ENCODE peak calls at places on chromosomes 11 and 22, in ten cellular contexts. One of them, this sample, is unnamed.

GRCh38 chr11:84129961-84130576 is 843.9 kb upstream of the CCDC90B start:
- DNase-seq in endothelial cell: no peak
- DNase-seq in astrocyte of the spinal cord: no peak
- DNase-seq in H9: no peak
- DNase-seq in fibroblast of mammary gland: no peak
- DNase-seq in tibial artery: no peak
- DNase-seq in activated CD8-positive, alpha-beta T cell treated with anti-CD3 and anti-CD28 coated beads for 36 hours: no peak
- DNase-seq in cardiac muscle cell: no peak
- DNase-seq in osteocyte: no peak
- DNase-seq in GM20000: no peak
- DNase-seq in this sample: no peak

GRCh38 chr22:38965614-38966378 is 8.4 kb downstream of the APOBEC3A start:
- DNase-seq in endothelial cell: no peak
- DNase-seq in astrocyte of the spinal cord: no peak
- DNase-seq in H9: no peak
- DNase-seq in fibroblast of mammary gland: no peak
- DNase-seq in tibial artery: no peak
- DNase-seq in activated CD8-positive, alpha-beta T cell treated with anti-CD3 and anti-CD28 coated beads for 36 hours: no peak
- DNase-seq in cardiac muscle cell: peak
- DNase-seq in osteocyte: no peak
- DNase-seq in GM20000: no peak
- DNase-seq in this sample: no peak

GRCh38 chr11:48025293-48025982 is 45.1 kb downstream of the PTPRJ start:
- DNase-seq in endothelial cell: no peak
- DNase-seq in astrocyte of the spinal cord: no peak
- DNase-seq in H9: no peak
- DNase-seq in fibroblast of mammary gland: no peak
- DNase-seq in tibial artery: no peak
- DNase-seq in activated CD8-positive, alpha-beta T cell treated with anti-CD3 and anti-CD28 coated beads for 36 hours: no peak
- DNase-seq in cardiac muscle cell: no peak
- DNase-seq in osteocyte: no peak
- DNase-seq in GM20000: no peak
- DNase-seq in this sample: no peak

GRCh38 chr11:20112291-20113146 is 47.8 kb downstream of the DBX1 start:
- DNase-seq in endothelial cell: no peak
- DNase-seq in astrocyte of the spinal cord: peak
- DNase-seq in H9: peak
- DNase-seq in fibroblast of mammary gland: peak
- DNase-seq in tibial artery: peak
- DNase-seq in activated CD8-positive, alpha-beta T cell treated with anti-CD3 and anti-CD28 coated beads for 36 hours: peak
- DNase-seq in cardiac muscle cell: no peak
- DNase-seq in osteocyte: no peak
- DNase-seq in GM20000: no peak
- DNase-seq in this sample: no peak

GRCh38 chr11:134469627-134470026 is 57.6 kb upstream of the B3GAT1 start:
- DNase-seq in endothelial cell: no peak
- DNase-seq in astrocyte of the spinal cord: no peak
- DNase-seq in H9: no peak
- DNase-seq in fibroblast of mammary gland: no peak
- DNase-seq in tibial artery: no peak
- DNase-seq in activated CD8-positive, alpha-beta T cell treated with anti-CD3 and anti-CD28 coated beads for 36 hours: no peak
- DNase-seq in cardiac muscle cell: no peak
- DNase-seq in osteocyte: no peak
- DNase-seq in GM20000: no peak
- DNase-seq in this sample: no peak

GRCh38 chr11:43943931-43944751 is 1.7 kb downstream of the C11orf96 start:
- DNase-seq in endothelial cell: peak
- DNase-seq in astrocyte of the spinal cord: peak
- DNase-seq in H9: no peak
- DNase-seq in fibroblast of mammary gland: no peak
- DNase-seq in tibial artery: peak
- DNase-seq in activated CD8-positive, alpha-beta T cell treated with anti-CD3 and anti-CD28 coated beads for 36 hours: peak
- DNase-seq in cardiac muscle cell: peak
- DNase-seq in osteocyte: no peak
- DNase-seq in GM20000: no peak
- DNase-seq in this sample: peak

GRCh38 chr11:130145975-130146776 is 13.4 kb upstream of the ST14 start:
- DNase-seq in endothelial cell: peak
- DNase-seq in astrocyte of the spinal cord: peak
- DNase-seq in H9: peak
- DNase-seq in fibroblast of mammary gland: peak
- DNase-seq in tibial artery: peak
- DNase-seq in activated CD8-positive, alpha-beta T cell treated with anti-CD3 and anti-CD28 coated beads for 36 hours: no peak
- DNase-seq in cardiac muscle cell: no peak
- DNase-seq in osteocyte: no peak
- DNase-seq in GM20000: no peak
- DNase-seq in this sample: no peak

GRCh38 chr11:110295487-110296225 is 758 bp downstream of the RDX start:
- DNase-seq in endothelial cell: peak
- DNase-seq in astrocyte of the spinal cord: peak
- DNase-seq in H9: peak
- DNase-seq in fibroblast of mammary gland: peak
- DNase-seq in tibial artery: peak
- DNase-seq in activated CD8-positive, alpha-beta T cell treated with anti-CD3 and anti-CD28 coated beads for 36 hours: peak
- DNase-seq in cardiac muscle cell: peak
- DNase-seq in osteocyte: peak
- DNase-seq in GM20000: peak
- DNase-seq in this sample: peak

GRCh38 chr11:94583885-94584500 is 16.8 kb downstream of the PIWIL4 start:
- DNase-seq in endothelial cell: no peak
- DNase-seq in astrocyte of the spinal cord: no peak
- DNase-seq in H9: no peak
- DNase-seq in fibroblast of mammary gland: peak
- DNase-seq in tibial artery: no peak
- DNase-seq in activated CD8-positive, alpha-beta T cell treated with anti-CD3 and anti-CD28 coated beads for 36 hours: no peak
- DNase-seq in cardiac muscle cell: no peak
- DNase-seq in osteocyte: no peak
- DNase-seq in GM20000: peak
- DNase-seq in this sample: no peak

DNA sequence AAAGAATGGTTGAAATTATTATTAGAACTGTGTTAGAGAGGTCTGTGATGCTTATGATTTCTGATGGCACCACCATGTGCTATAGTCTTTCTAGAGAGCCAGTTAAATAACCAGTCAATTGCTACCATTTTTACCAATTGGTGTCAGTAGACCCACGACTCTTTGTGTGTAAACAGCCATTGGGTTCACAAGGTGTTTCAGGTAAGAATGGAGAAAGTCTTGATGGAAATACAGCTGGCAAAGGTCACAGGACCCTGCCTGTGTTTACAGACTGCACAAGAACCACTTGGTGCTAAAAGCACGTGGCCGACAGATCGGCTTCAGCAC is 30.5 kb upstream of the OR10G7 start:
- DNase-seq in endothelial cell: no peak
- DNase-seq in astrocyte of the spinal cord: no peak
- DNase-seq in H9: no peak
- DNase-seq in fibroblast of mammary gland: no peak
- DNase-seq in tibial artery: no peak
- DNase-seq in activated CD8-positive, alpha-beta T cell treated with anti-CD3 and anti-CD28 coated beads for 36 hours: no peak
- DNase-seq in cardiac muscle cell: no peak
- DNase-seq in osteocyte: no peak
- DNase-seq in GM20000: no peak
- DNase-seq in this sample: no peak
- TF ChIP-seq CTCF in endothelial cell: peak
- TF ChIP-seq CTCF in astrocyte of the spinal cord: no peak
- TF ChIP-seq CTCF in H9: peak
- TF ChIP-seq CTCF in fibroblast of mammary gland: no peak
- TF ChIP-seq CTCF in tibial artery: no peak
- TF ChIP-seq CTCF in activated CD8-positive, alpha-beta T cell treated with anti-CD3 and anti-CD28 coated beads for 36 hours: peak
- TF ChIP-seq CTCF in cardiac muscle cell: no peak
- TF ChIP-seq CTCF in osteocyte: peak
- TF ChIP-seq CTCF in GM20000: no peak
- TF ChIP-seq CTCF in this sample: no peak

DNA sequence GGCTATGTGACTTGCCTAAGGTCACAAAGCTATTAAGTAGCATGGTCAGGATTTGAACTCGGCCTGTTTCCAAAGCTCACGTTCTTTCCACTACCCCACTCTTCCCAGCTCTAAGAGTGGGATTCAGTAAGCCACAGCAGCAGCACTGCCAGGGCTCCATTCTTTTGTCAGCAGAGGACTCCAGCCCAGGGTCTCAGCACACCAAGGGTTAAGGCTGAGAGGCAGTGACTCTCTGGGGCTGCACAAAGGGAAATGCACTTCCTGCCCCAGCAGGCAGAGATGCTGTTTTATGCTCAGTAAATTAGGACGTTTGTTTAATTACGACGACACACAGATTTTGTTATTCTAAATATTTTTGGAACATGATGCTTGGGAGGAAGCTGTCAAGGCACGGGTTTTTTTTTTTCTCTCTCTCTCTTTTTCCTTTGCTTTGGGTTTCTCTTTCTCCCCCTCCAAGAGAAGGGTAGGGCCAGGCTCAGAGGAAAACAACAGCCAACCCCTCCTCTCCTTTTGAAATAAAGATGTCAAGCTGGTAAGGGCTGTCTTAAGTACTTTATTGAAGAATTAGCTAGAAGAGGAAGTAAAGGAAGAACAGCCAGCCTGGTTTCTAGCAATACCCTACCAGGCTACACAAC is 2.9 kb downstream of the MYH9 start:
- DNase-seq in endothelial cell: peak
- DNase-seq in astrocyte of the spinal cord: peak
- DNase-seq in H9: no peak
- DNase-seq in fibroblast of mammary gland: no peak
- DNase-seq in tibial artery: peak
- DNase-seq in activated CD8-positive, alpha-beta T cell treated with anti-CD3 and anti-CD28 coated beads for 36 hours: peak
- DNase-seq in cardiac muscle cell: no peak
- DNase-seq in osteocyte: no peak
- DNase-seq in GM20000: no peak
- DNase-seq in this sample: no peak
- TF ChIP-seq CTCF in endothelial cell: no peak
- TF ChIP-seq CTCF in astrocyte of the spinal cord: no peak
- TF ChIP-seq CTCF in H9: no peak
- TF ChIP-seq CTCF in fibroblast of mammary gland: no peak
- TF ChIP-seq CTCF in tibial artery: no peak
- TF ChIP-seq CTCF in activated CD8-positive, alpha-beta T cell treated with anti-CD3 and anti-CD28 coated beads for 36 hours: no peak
- TF ChIP-seq CTCF in cardiac muscle cell: no peak
- TF ChIP-seq CTCF in osteocyte: peak
- TF ChIP-seq CTCF in GM20000: no peak
- TF ChIP-seq CTCF in this sample: no peak

GRCh38 chr11:17153759-17154158 is 54.0 kb downstream of the PIK3C2A start:
- DNase-seq in endothelial cell: no peak
- DNase-seq in astrocyte of the spinal cord: no peak
- DNase-seq in H9: no peak
- DNase-seq in fibroblast of mammary gland: no peak
- DNase-seq in tibial artery: no peak
- DNase-seq in activated CD8-positive, alpha-beta T cell treated with anti-CD3 and anti-CD28 coated beads for 36 hours: no peak
- DNase-seq in cardiac muscle cell: no peak
- DNase-seq in osteocyte: no peak
- DNase-seq in GM20000: no peak
- DNase-seq in this sample: no peak

GRCh38 chr11:17152306-17152705 is 55.5 kb downstream of the PIK3C2A start:
- DNase-seq in endothelial cell: no peak
- DNase-seq in astrocyte of the spinal cord: no peak
- DNase-seq in H9: no peak
- DNase-seq in fibroblast of mammary gland: no peak
- DNase-seq in tibial artery: no peak
- DNase-seq in activated CD8-positive, alpha-beta T cell treated with anti-CD3 and anti-CD28 coated beads for 36 hours: no peak
- DNase-seq in cardiac muscle cell: no peak
- DNase-seq in osteocyte: no peak
- DNase-seq in GM20000: no peak
- DNase-seq in this sample: no peak

GRCh38 chr11:17145972-17146371 is 61.8 kb downstream of the PIK3C2A start:
- DNase-seq in endothelial cell: no peak
- DNase-seq in astrocyte of the spinal cord: no peak
- DNase-seq in H9: no peak
- DNase-seq in fibroblast of mammary gland: peak
- DNase-seq in tibial artery: no peak
- DNase-seq in activated CD8-positive, alpha-beta T cell treated with anti-CD3 and anti-CD28 coated beads for 36 hours: no peak
- DNase-seq in cardiac muscle cell: no peak
- DNase-seq in osteocyte: no peak
- DNase-seq in GM20000: peak
- DNase-seq in this sample: no peak

GRCh38 chr11:17148536-17148935 is 59.2 kb downstream of the PIK3C2A start:
- DNase-seq in endothelial cell: no peak
- DNase-seq in astrocyte of the spinal cord: peak
- DNase-seq in H9: no peak
- DNase-seq in fibroblast of mammary gland: peak
- DNase-seq in tibial artery: no peak
- DNase-seq in activated CD8-positive, alpha-beta T cell treated with anti-CD3 and anti-CD28 coated beads for 36 hours: no peak
- DNase-seq in cardiac muscle cell: no peak
- DNase-seq in osteocyte: no peak
- DNase-seq in GM20000: no peak
- DNase-seq in this sample: no peak
- TF ChIP-seq CTCF in endothelial cell: no peak
- TF ChIP-seq CTCF in astrocyte of the spinal cord: no peak
- TF ChIP-seq CTCF in H9: no peak
- TF ChIP-seq CTCF in fibroblast of mammary gland: no peak
- TF ChIP-seq CTCF in tibial artery: no peak
- TF ChIP-seq CTCF in activated CD8-positive, alpha-beta T cell treated with anti-CD3 and anti-CD28 coated beads for 36 hours: no peak
- TF ChIP-seq CTCF in cardiac muscle cell: no peak
- TF ChIP-seq CTCF in osteocyte: no peak
- TF ChIP-seq CTCF in GM20000: no peak
- TF ChIP-seq CTCF in this sample: no peak

DNA sequence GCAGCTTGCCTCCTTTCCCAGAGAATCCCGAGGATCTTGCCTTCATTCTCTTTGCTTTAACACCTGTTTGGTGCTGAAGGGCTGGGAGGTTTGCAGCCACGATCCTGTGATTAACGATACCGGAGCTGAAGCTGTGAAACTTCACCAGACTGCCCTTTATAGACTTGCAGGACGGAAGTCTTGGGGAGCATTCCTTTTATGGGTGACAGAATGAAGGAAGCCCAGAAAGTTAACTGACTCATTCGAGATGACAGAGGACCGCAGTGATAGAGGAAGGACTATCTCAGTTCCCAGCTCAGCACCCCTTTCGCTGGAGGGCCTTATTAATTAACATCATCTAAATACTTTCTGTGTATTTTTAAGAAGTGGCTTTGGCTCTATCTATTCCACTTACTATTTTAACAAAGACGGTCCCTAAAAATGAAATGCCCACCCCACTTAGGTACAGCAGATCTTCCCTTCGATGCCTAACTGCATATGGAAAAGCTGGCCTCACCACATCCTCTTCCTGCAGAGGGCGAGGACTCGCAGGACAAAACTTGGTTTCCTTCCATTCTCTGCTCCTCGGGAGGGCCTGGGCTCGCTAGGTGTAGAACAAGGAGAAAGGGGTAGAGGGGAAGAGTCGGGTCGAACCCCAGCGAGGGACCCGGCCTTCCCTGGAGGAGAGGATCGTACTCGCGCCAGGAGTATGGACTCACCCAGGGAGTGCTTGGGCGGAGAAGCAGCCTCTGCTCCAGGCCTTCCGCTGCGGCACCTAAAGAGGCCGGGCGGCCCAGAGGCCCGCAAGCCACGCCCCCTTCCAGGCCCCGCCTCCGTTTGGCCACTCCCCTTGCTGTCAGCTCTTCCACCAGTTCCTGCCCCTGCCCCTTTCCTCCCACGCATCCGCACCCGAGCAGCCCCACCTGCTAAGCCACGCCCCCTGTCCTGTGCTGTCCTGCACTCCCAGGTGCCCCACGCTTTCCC is 30.7 kb upstream of the USP47 start:
- DNase-seq in endothelial cell: no peak
- DNase-seq in astrocyte of the spinal cord: no peak
- DNase-seq in H9: peak
- DNase-seq in fibroblast of mammary gland: no peak
- DNase-seq in tibial artery: no peak
- DNase-seq in activated CD8-positive, alpha-beta T cell treated with anti-CD3 and anti-CD28 coated beads for 36 hours: peak
- DNase-seq in cardiac muscle cell: no peak
- DNase-seq in osteocyte: no peak
- DNase-seq in GM20000: no peak
- DNase-seq in this sample: no peak
- TF ChIP-seq CTCF in endothelial cell: no peak
- TF ChIP-seq CTCF in astrocyte of the spinal cord: no peak
- TF ChIP-seq CTCF in H9: no peak
- TF ChIP-seq CTCF in fibroblast of mammary gland: no peak
- TF ChIP-seq CTCF in tibial artery: no peak
- TF ChIP-seq CTCF in activated CD8-positive, alpha-beta T cell treated with anti-CD3 and anti-CD28 coated beads for 36 hours: no peak
- TF ChIP-seq CTCF in cardiac muscle cell: no peak
- TF ChIP-seq CTCF in osteocyte: no peak
- TF ChIP-seq CTCF in GM20000: no peak
- TF ChIP-seq CTCF in this sample: no peak